ENCODE peak calls at places on chromosomes 7 and 10, in four cellular contexts. R is K562, Y is AG04450, F is thyroid gland. Q is an unnamed sample.

GRCh38 chr7:30694218-30694745 is 12.0 kb upstream of the CRHR2 start:
- DNase-seq in R (no peak), Y (no peak), F (no peak), Q (no peak)

GRCh38 chr10:109282510-109282909 is 640.8 kb downstream of the XPNPEP1 start:
- DNase-seq in Y (peak), R (no peak), F (no peak), Q (no peak)

GRCh38 chr7:37068902-37069301 is 344.6 kb upstream of the AOAH start:
- DNase-seq in R (no peak), F (no peak), Y (no peak), Q (no peak)

GRCh38 chr10:102777696-102778530 is 34.2 kb downstream of the WBP1L start:
- DNase-seq in Y (no peak), R (no peak), F (no peak), Q (no peak)

GRCh38 chr10:127343831-127344230 is 147.4 kb upstream of the INSYN2A start:
- DNase-seq in R (no peak), F (no peak), Y (no peak), Q (no peak)

GRCh38 chr7:77825140-77825539 is 26.6 kb downstream of the PHTF2 start:
- DNase-seq in Y (no peak), F (no peak), R (no peak), Q (no peak)

GRCh38 chr10:121313119-121313858 is 285.0 kb downstream of the FGFR2 start:
- DNase-seq in Y (no peak), F (no peak), R (no peak), Q (no peak)

GRCh38 chr10:35635576-35635975 is 6.5 kb downstream of the FZD8 start:
- DNase-seq in F (peak), Y (peak), R (peak), Q (peak)

GRCh38 chr7:80999180-80999579 is 80.3 kb upstream of the SEMA3C start:
- DNase-seq in R (no peak), F (no peak), Y (no peak), Q (no peak)

GRCh38 chr10:86375204-86375603 is 8.6 kb upstream of the GRID1 start:
- DNase-seq in Y (no peak), F (no peak), R (no peak), Q (no peak)

GRCh38 chr10:95478935-95479334 is 82.2 kb downstream of the SORBS1 start:
- DNase-seq in F (no peak), Y (no peak), R (no peak), Q (no peak)

GRCh38 chr7:22348379-22348778 is 8.6 kb downstream of the RAPGEF5 start:
- DNase-seq in Y (no peak), F (no peak), R (peak), Q (no peak)

GRCh38 chr10:129768437-129769355 is 195.4 kb downstream of the EBF3 start:
- DNase-seq in F (no peak), R (no peak), Y (no peak), Q (peak)

GRCh38 chr7:105131033-105131656 is 117.1 kb downstream of the KMT2E start:
- DNase-seq in Y (no peak), R (peak), F (no peak), Q (no peak)

GRCh38 chr10:18689498-18689897 is 30.3 kb downstream of the ARL5B start:
- DNase-seq in R (peak), F (no peak), Y (no peak), Q (no peak)

GRCh38 chr10:122249991-122250750 is 20.9 kb upstream of the BTBD16 start:
- DNase-seq in Y (no peak), R (no peak), F (no peak), Q (no peak)

GRCh38 chr7:140688341-140688740 is 8.2 kb upstream of the NDUFB2 start:
- DNase-seq in F (no peak), Y (no peak), R (no peak), Q (no peak)

GRCh38 chr10:70726909-70727495 is 54.7 kb downstream of the ADAMTS14 start:
- DNase-seq in F (no peak), R (no peak), Y (no peak), Q (no peak)

GRCh38 chr7:107846324-107846723 is 43.3 kb upstream of the SLC26A3 start:
- DNase-seq in F (no peak), R (no peak), Y (no peak), Q (no peak)

DNA sequence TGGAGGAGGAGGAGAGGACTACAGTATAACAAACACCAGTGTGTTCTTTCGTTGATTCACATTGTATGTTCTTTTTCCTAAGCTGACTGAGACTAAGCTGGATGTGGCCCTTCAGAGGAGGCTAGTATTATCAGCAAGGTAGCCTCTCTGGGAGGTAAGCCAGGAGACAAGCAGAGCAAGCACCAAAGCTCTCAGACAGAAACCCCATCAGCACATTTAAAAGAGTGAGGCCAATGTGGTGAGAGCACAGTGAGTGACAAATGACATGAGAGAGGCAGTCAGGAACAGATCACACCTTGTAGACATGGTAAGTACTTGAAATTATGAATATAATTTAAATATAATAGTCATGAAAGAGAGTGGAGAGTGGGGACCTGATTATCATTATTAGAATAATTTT is 107.6 kb downstream of the KMT2C start:
- DNase-seq in Y (no peak), R (no peak), F (no peak), Q (no peak)
- TF ChIP-seq CTCF in Y (no peak), R (no peak), F (no peak), Q (no peak)

DNA sequence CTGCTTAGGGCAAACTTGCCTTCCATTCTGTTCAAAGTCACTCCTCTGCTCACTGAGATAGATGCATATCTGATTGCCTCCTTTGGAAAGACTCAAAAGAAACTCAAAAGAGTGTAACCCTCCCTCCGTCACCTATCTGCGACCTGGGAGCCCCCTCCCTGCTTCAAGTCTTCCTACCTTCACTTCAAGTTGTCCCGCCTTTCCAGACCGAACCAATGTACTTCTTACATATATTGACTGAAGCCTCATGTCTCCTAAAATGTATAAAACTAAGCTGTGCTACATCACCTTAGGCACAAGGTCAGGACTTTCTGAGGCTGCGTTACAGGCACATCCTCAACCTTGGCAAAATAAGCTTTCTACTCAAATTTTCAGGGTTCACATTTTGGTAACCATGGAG is 77.4 kb upstream of the C1GALT1 start:
- DNase-seq in F (no peak), Y (no peak), R (peak), Q (no peak)
- TF ChIP-seq CTCF in F (no peak), Y (no peak), R (no peak), Q (no peak)

DNA sequence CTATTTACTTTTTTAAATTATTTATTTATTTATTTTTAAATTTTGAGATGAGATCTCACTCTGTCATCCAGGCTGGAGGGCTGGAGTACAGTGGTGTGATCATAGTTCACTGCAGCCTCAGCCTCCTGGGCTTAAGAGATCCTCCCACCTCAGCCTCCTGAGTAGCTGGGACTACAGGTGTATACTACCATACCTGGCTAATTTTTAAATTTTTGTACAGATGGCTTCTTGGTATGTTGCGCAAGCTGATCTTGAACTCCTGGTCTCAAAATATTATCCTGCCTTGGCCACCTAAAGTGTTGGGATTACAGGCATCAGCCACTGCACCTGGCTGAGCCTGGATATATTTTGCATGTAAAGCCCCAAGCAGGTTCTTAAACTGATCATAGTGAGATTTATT is 7.6 kb downstream of the CHST12 start:
- DNase-seq in F (no peak), R (no peak), Y (no peak), Q (no peak)
- TF ChIP-seq CTCF in F (no peak), R (no peak), Y (no peak), Q (no peak)

GRCh38 chr10:77723376-77723775 is 85.8 kb upstream of the KCNMA1 start:
- DNase-seq in R (no peak), F (no peak), Y (no peak), Q (no peak)

GRCh38 chr10:77715081-77715480 is 77.5 kb upstream of the KCNMA1 start:
- DNase-seq in F (no peak), R (peak), Y (no peak), Q (peak)

GRCh38 chr10:77715536-77715935 is 77.9 kb upstream of the KCNMA1 start:
- DNase-seq in Y (no peak), F (no peak), R (no peak), Q (no peak)

GRCh38 chr10:77716943-77717735 is 79.5 kb upstream of the KCNMA1 start:
- DNase-seq in Y (no peak), R (no peak), F (no peak), Q (no peak)

GRCh38 chr10:77718957-77719356 is 81.3 kb upstream of the KCNMA1 start:
- DNase-seq in R (no peak), F (no peak), Y (no peak), Q (no peak)
- TF ChIP-seq CTCF in R (no peak), F (no peak), Y (no peak), Q (no peak)